ENCODE peak calls at places on chromosomes 1 and 21, in six cellular contexts. L is GM23248; R is uterus; X is AG04450; D is CD4-positive, alpha-beta T cell; K is tibial nerve. E is an unnamed sample.

GRCh38 chr21:42262826-42263225 is 43.9 kb downstream of the ABCG1 start:
- DNase-seq in L (peak; percentile 22), R (peak; percentile 33), X (no peak), D (no peak), K (no peak), E (peak; percentile 79)

GRCh38 chr21:38811257-38811656 is 5.5 kb downstream of the ETS2 start:
- DNase-seq in L (peak; percentile 97), R (no peak), X (peak; percentile 67), D (no peak), K (no peak), E (no peak)

GRCh38 chr21:29822064-29822463 is 117.7 kb downstream of the GRIK1 start:
- DNase-seq in L (no peak), R (no peak), X (no peak), D (no peak), K (no peak), E (no peak)

GRCh38 chr1:94899756-94900155 is 27.2 kb downstream of the CNN3 start:
- DNase-seq in L (no peak), R (no peak), X (no peak), D (no peak), K (no peak), E (no peak)

GRCh38 chr1:221439008-221439733 is 302.7 kb downstream of the DUSP10 start:
- DNase-seq in L (peak; percentile 93), R (no peak), X (peak; percentile 61), D (peak; percentile 15), K (no peak), E (no peak)

GRCh38 chr1:228307218-228308023 is 99.2 kb downstream of the TRIM11 start:
- DNase-seq in L (no peak), R (no peak), X (no peak), D (no peak), K (no peak), E (peak; percentile 14)

GRCh38 chr1:89986020-89986419 is 8.9 kb upstream of the ZNF326 start:
- DNase-seq in L (no peak), R (no peak), X (no peak), D (no peak), K (no peak), E (no peak)

GRCh38 chr1:97190326-97190725 is 468.7 kb downstream of the PTBP2 start:
- DNase-seq in L (peak; percentile 65), R (no peak), X (no peak), D (no peak), K (no peak), E (no peak)

GRCh38 chr1:59315529-59316433 is 18.9 kb downstream of the FGGY start:
- DNase-seq in L (peak; percentile 26), R (no peak), X (no peak), D (no peak), K (no peak), E (no peak)

GRCh38 chr1:215475719-215476525 is 91.2 kb upstream of the KCTD3 start:
- DNase-seq in L (peak; percentile 85), R (no peak), X (peak; percentile 29), D (no peak), K (no peak), E (no peak)

GRCh38 chr1:97849350-97850339 is 71.2 kb downstream of the DPYD start:
- DNase-seq in L (peak; percentile 96), R (no peak), X (peak; percentile 43), D (no peak), K (no peak), E (no peak)

GRCh38 chr1:24317081-24317480 is 2.1 kb upstream of the GRHL3 start:
- DNase-seq in L (no peak), R (no peak), X (no peak), D (no peak), K (no peak), E (no peak)

GRCh38 chr1:77759090-77760028 is at the start of gene USP33:
- DNase-seq in L (peak; percentile 92), R (peak; percentile 92), X (peak; percentile 7), D (peak; percentile 94), K (peak; percentile 73), E (peak; percentile 90)

GRCh38 chr1:10793129-10793651 is 3.3 kb downstream of the CASZ1 start:
- DNase-seq in L (peak; percentile 29), R (no peak), X (no peak), D (no peak), K (no peak), E (no peak)

GRCh38 chr1:156750191-156750931 is 1.1 kb downstream of the HDGF start:
- DNase-seq in L (peak; percentile 78), R (peak; percentile 45), X (no peak), D (peak; percentile 28), K (no peak), E (no peak)

GRCh38 chr1:160022330-160023310 is 9.2 kb downstream of the PIGM start:
- DNase-seq in L (peak; percentile 51), R (no peak), X (no peak), D (no peak), K (no peak), E (no peak)

GRCh38 chr1:31548899-31549806 is 27.2 kb upstream of the TINAGL1 start:
- DNase-seq in L (peak; percentile 85), R (peak; percentile 79), X (peak; percentile 70), D (peak; percentile 78), K (peak; percentile 90), E (peak; percentile 77)

GRCh38 chr1:215045647-215046308 is 36.8 kb upstream of the KCNK2 start:
- DNase-seq in L (peak; percentile 62), R (no peak), X (no peak), D (no peak), K (no peak), E (no peak)

GRCh38 chr1:70556541-70556940 is 145.5 kb downstream of the CTH start:
- DNase-seq in L (no peak), R (no peak), X (no peak), D (no peak), K (no peak), E (no peak)

GRCh38 chr1:209587778-209588177 is 4.3 kb downstream of the CAMK1G start:
- DNase-seq in L (peak; percentile 55), R (no peak), X (no peak), D (no peak), K (no peak), E (no peak)

GRCh38 chr1:94255476-94255875 is 18.1 kb upstream of the ARHGAP29 start:
- DNase-seq in L (peak; percentile 76), R (no peak), X (no peak), D (no peak), K (no peak), E (no peak)

GRCh38 chr1:26212726-26213125 is 21.3 kb upstream of the CEP85 start:
- DNase-seq in L (no peak), R (no peak), X (no peak), D (no peak), K (no peak), E (no peak)

GRCh38 chr1:30888391-30888790 is 20.2 kb downstream of the SDC3 start:
- DNase-seq in L (peak; percentile 83), R (peak; percentile 77), X (peak; percentile 93), D (no peak), K (no peak), E (peak; percentile 71)

GRCh38 chr1:185249563-185249962 is 67.5 kb downstream of the IVNS1ABP start:
- DNase-seq in L (no peak), R (no peak), X (no peak), D (no peak), K (no peak), E (no peak)

GRCh38 chr1:151399890-151400235 is 490 bp downstream of the PSMB4 start:
- DNase-seq in L (peak; percentile 77), R (no peak), X (no peak), D (no peak), K (no peak), E (no peak)

DNA sequence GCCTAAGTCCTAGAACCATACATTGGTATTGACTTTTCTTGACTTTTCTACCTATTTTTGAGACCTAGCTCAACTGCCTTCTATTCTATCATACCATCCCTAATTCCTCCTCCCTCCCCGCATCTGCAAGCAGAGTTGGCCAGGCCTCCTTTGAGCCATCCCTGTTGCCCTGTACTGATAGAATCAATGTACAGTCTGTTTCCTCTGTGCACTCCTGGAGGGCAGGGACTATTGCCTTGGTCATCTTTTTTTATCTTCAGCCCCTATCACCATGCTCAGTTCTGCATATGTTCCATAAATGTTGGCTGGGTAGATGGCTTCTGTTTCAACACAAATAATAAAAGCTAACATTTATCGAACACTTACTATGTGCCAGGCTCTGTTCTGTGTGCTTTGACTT is 4.0 kb upstream of the RGS16 start:
- DNase-seq in L (no peak), R (no peak), X (no peak), D (no peak), K (no peak), E (no peak)
- H3K9me3 ChIP-seq in L (no peaks in the 10 kb centered on the region), R (no peaks in the 10 kb centered on the region), X (no peaks in the 10 kb centered on the region), D (no peaks in the 10 kb centered on the region), K (no peaks in the 10 kb centered on the region), E (no peaks in the 10 kb centered on the region)

DNA sequence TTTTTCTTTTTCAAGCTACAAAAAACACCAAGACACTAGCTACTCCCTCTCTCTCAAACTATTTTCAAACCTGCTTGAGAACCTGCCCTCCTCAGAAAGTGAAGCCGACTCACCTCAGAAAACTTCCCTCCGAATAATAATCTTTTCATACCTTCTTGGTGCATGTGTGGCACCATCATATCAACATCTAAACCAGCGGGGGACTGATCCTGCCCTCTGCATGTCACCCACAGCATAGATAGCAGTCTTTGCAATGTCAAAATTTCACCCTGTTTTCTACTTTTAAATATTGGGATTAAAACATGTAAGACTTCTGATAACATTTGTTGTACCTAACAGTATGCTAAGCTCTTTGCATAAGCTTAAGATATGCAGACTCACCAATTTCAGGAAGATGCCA is 1260.3 kb downstream of the PLA2G4A start:
- DNase-seq in L (no peak), R (no peak), X (no peak), D (no peak), K (no peak), E (no peak)
- H3K9me3 ChIP-seq in L (no peaks in the 10 kb centered on the region), R (no peaks in the 10 kb centered on the region), X (no peaks in the 10 kb centered on the region), D (no peaks in the 10 kb centered on the region), K (peaks cover 10% of the 10 kb centered on the region), E (peaks cover 10% of the 10 kb centered on the region)

DNA sequence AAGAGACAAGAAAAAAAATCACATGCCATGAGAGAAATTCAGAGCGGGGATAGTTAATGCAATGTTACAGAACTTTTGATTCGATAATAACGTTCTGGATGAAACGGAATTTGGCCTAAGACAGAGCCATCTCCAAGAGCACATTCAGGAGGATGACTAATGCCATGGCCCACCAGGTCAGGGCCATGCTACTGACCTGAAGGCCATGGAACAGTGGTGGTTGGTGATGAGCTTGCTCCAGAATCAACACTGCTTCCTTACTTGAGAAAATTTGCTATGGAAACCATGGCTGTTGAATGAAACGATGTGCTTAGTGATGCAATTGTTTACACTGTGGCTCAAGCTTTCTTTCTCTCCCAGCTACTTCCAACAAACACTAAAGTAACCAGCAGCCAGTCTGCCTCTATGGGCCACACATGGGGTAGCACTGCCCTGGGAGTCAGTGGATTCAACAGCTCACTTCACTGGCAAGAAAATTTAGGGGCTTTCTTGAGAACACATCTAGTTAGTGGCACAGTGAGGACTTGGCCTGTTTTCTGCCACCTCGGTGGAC is 299.1 kb downstream of the PCP4 start:
- DNase-seq in L (no peak), R (no peak), X (no peak), D (no peak), K (no peak), E (no peak)
- H3K9me3 ChIP-seq in L (no peaks in the 10 kb centered on the region), R (no peaks in the 10 kb centered on the region), X (peaks cover 52% of the 10 kb centered on the region), D (no peaks in the 10 kb centered on the region), K (no peaks in the 10 kb centered on the region), E (no peaks in the 10 kb centered on the region)

GRCh38 chr1:152801333-152801732 is 4.8 kb downstream of the LCE1D start:
- DNase-seq in L (peak; percentile 12), R (no peak), X (no peak), D (no peak), K (no peak), E (no peak)

GRCh38 chr1:152811671-152812070 is at the start of gene LCE1B:
- DNase-seq in L (no peak), R (no peak), X (no peak), D (no peak), K (no peak), E (no peak)

GRCh38 chr1:152811050-152811449 is 721 bp upstream of the LCE1B start:
- DNase-seq in L (no peak), R (no peak), X (no peak), D (no peak), K (no peak), E (no peak)

GRCh38 chr1:152806576-152806975 is at the start of gene LCE1C:
- DNase-seq in L (no peak), R (no peak), X (no peak), D (no peak), K (no peak), E (no peak)
- H3K9me3 ChIP-seq in L (no peaks in the 10 kb centered on the region), R (no peaks in the 10 kb centered on the region), X (peaks cover 6% of the 10 kb centered on the region), D (no peaks in the 10 kb centered on the region), K (no peaks in the 10 kb centered on the region), E (peaks cover 6% of the 10 kb centered on the region)

E was measured in left ventricle myocardium inferior.